ENCODE peak calls at places on chromosomes 4 and X, in ten cellular contexts. One of them, this sample, is unnamed.

GRCh38 chr4:185019451-185020292 is 1.4 kb downstream of the HELT start:
- DNase-seq in AG09309: no peak
- DNase-seq in GM12865: no peak
- DNase-seq in AG09319: no peak
- DNase-seq in GM13976: no peak
- DNase-seq in spleen: no peak
- DNase-seq in HL-60: no peak
- DNase-seq in A549: peak
- DNase-seq in HFF-Myc: no peak
- DNase-seq in epithelial cell of esophagus: no peak
- DNase-seq in this sample: no peak

GRCh38 chr4:119300388-119301131 is 21.4 kb downstream of the FABP2 start:
- DNase-seq in AG09309: peak
- DNase-seq in GM12865: peak
- DNase-seq in AG09319: peak
- DNase-seq in GM13976: peak
- DNase-seq in spleen: peak
- DNase-seq in HL-60: peak
- DNase-seq in A549: peak
- DNase-seq in HFF-Myc: peak
- DNase-seq in epithelial cell of esophagus: peak
- DNase-seq in this sample: peak

GRCh38 chrX:6021316-6022091 is 207.2 kb downstream of the NLGN4X start:
- DNase-seq in AG09309: no peak
- DNase-seq in GM12865: peak
- DNase-seq in AG09319: no peak
- DNase-seq in GM13976: peak
- DNase-seq in spleen: no peak
- DNase-seq in HL-60: peak
- DNase-seq in A549: peak
- DNase-seq in HFF-Myc: no peak
- DNase-seq in epithelial cell of esophagus: peak
- DNase-seq in this sample: no peak

GRCh38 chr4:153115322-153116100 is 88.7 kb upstream of the TRIM2 start:
- DNase-seq in AG09309: peak
- DNase-seq in GM12865: peak
- DNase-seq in AG09319: no peak
- DNase-seq in GM13976: no peak
- DNase-seq in spleen: no peak
- DNase-seq in HL-60: peak
- DNase-seq in A549: peak
- DNase-seq in HFF-Myc: peak
- DNase-seq in epithelial cell of esophagus: peak
- DNase-seq in this sample: no peak

GRCh38 chrX:119045884-119046283 is 26.9 kb upstream of the CT47C1 start:
- DNase-seq in AG09309: no peak
- DNase-seq in GM12865: no peak
- DNase-seq in AG09319: no peak
- DNase-seq in GM13976: no peak
- DNase-seq in spleen: no peak
- DNase-seq in HL-60: no peak
- DNase-seq in A549: no peak
- DNase-seq in HFF-Myc: no peak
- DNase-seq in epithelial cell of esophagus: peak
- DNase-seq in this sample: no peak

GRCh38 chrX:109902665-109903064 is 100.2 kb upstream of the TMEM164 start:
- DNase-seq in AG09309: peak
- DNase-seq in GM12865: no peak
- DNase-seq in AG09319: no peak
- DNase-seq in GM13976: no peak
- DNase-seq in spleen: no peak
- DNase-seq in HL-60: no peak
- DNase-seq in A549: peak
- DNase-seq in HFF-Myc: no peak
- DNase-seq in epithelial cell of esophagus: no peak
- DNase-seq in this sample: no peak

GRCh38 chr4:47784222-47784621 is 53.6 kb downstream of the CORIN start:
- DNase-seq in AG09309: no peak
- DNase-seq in GM12865: no peak
- DNase-seq in AG09319: no peak
- DNase-seq in GM13976: no peak
- DNase-seq in spleen: no peak
- DNase-seq in HL-60: no peak
- DNase-seq in A549: no peak
- DNase-seq in HFF-Myc: no peak
- DNase-seq in epithelial cell of esophagus: peak
- DNase-seq in this sample: no peak

GRCh38 chrX:84907324-84907946 is 96.2 kb upstream of the APOOL start:
- DNase-seq in AG09309: no peak
- DNase-seq in GM12865: no peak
- DNase-seq in AG09319: no peak
- DNase-seq in GM13976: no peak
- DNase-seq in spleen: no peak
- DNase-seq in HL-60: no peak
- DNase-seq in A549: peak
- DNase-seq in HFF-Myc: no peak
- DNase-seq in epithelial cell of esophagus: peak
- DNase-seq in this sample: no peak

DNA sequence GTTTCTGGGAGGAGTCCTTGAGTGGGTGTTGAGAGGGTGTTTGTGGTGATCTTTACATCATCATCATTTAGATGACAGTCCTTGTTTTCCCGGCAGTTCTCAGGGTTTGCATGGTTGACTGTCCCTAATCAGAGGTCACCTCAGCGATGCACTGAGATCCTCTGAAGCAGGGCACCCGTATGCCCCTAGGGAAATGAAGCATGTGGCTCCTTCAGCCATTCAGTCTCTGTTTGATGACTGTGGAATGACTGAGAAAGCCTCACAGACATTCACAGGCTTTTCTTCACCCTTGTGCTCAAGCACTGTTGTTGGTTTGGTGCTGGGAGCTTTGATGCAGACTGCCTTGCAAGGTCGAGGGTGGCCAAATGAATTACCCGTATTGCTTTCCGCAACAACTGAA is 474.8 kb downstream of the SPRY1 start:
- DNase-seq in AG09309: no peak
- DNase-seq in GM12865: no peak
- DNase-seq in AG09319: no peak
- DNase-seq in GM13976: no peak
- DNase-seq in spleen: no peak
- DNase-seq in HL-60: no peak
- DNase-seq in A549: no peak
- DNase-seq in HFF-Myc: no peak
- DNase-seq in epithelial cell of esophagus: no peak
- DNase-seq in this sample: no peak
- TF ChIP-seq CTCF in AG09309: no peak
- TF ChIP-seq CTCF in GM12865: no peak
- TF ChIP-seq CTCF in AG09319: no peak
- TF ChIP-seq CTCF in GM13976: no peak
- TF ChIP-seq CTCF in spleen: no peak
- TF ChIP-seq CTCF in HL-60: no peak
- TF ChIP-seq CTCF in A549: no peak
- TF ChIP-seq CTCF in HFF-Myc: no peak
- TF ChIP-seq CTCF in epithelial cell of esophagus: no peak
- TF ChIP-seq CTCF in this sample: no peak

GRCh38 chr4:2387205-2387604 is 31.2 kb downstream of the ZFYVE28 start:
- DNase-seq in AG09309: no peak
- DNase-seq in GM12865: no peak
- DNase-seq in AG09319: no peak
- DNase-seq in GM13976: no peak
- DNase-seq in spleen: no peak
- DNase-seq in HL-60: no peak
- DNase-seq in A549: no peak
- DNase-seq in HFF-Myc: no peak
- DNase-seq in epithelial cell of esophagus: no peak
- DNase-seq in this sample: no peak

GRCh38 chr4:2386717-2387116 is 31.7 kb downstream of the ZFYVE28 start:
- DNase-seq in AG09309: no peak
- DNase-seq in GM12865: no peak
- DNase-seq in AG09319: no peak
- DNase-seq in GM13976: no peak
- DNase-seq in spleen: no peak
- DNase-seq in HL-60: no peak
- DNase-seq in A549: no peak
- DNase-seq in HFF-Myc: no peak
- DNase-seq in epithelial cell of esophagus: no peak
- DNase-seq in this sample: no peak

GRCh38 chr4:2385450-2386020 is 32.9 kb downstream of the ZFYVE28 start:
- DNase-seq in AG09309: no peak
- DNase-seq in GM12865: no peak
- DNase-seq in AG09319: no peak
- DNase-seq in GM13976: no peak
- DNase-seq in spleen: no peak
- DNase-seq in HL-60: no peak
- DNase-seq in A549: no peak
- DNase-seq in HFF-Myc: no peak
- DNase-seq in epithelial cell of esophagus: no peak
- DNase-seq in this sample: no peak

GRCh38 chr4:2387829-2388228 is 30.6 kb downstream of the ZFYVE28 start:
- DNase-seq in AG09309: no peak
- DNase-seq in GM12865: no peak
- DNase-seq in AG09319: no peak
- DNase-seq in GM13976: no peak
- DNase-seq in spleen: no peak
- DNase-seq in HL-60: no peak
- DNase-seq in A549: no peak
- DNase-seq in HFF-Myc: no peak
- DNase-seq in epithelial cell of esophagus: no peak
- DNase-seq in this sample: no peak

GRCh38 chr4:2384245-2384644 is 34.2 kb downstream of the ZFYVE28 start:
- DNase-seq in AG09309: no peak
- DNase-seq in GM12865: no peak
- DNase-seq in AG09319: no peak
- DNase-seq in GM13976: no peak
- DNase-seq in spleen: no peak
- DNase-seq in HL-60: no peak
- DNase-seq in A549: no peak
- DNase-seq in HFF-Myc: no peak
- DNase-seq in epithelial cell of esophagus: no peak
- DNase-seq in this sample: no peak
- TF ChIP-seq CTCF in AG09309: no peak
- TF ChIP-seq CTCF in GM12865: no peak
- TF ChIP-seq CTCF in AG09319: no peak
- TF ChIP-seq CTCF in GM13976: no peak
- TF ChIP-seq CTCF in spleen: no peak
- TF ChIP-seq CTCF in HL-60: no peak
- TF ChIP-seq CTCF in A549: no peak
- TF ChIP-seq CTCF in HFF-Myc: no peak
- TF ChIP-seq CTCF in epithelial cell of esophagus: no peak
- TF ChIP-seq CTCF in this sample: no peak

DNA sequence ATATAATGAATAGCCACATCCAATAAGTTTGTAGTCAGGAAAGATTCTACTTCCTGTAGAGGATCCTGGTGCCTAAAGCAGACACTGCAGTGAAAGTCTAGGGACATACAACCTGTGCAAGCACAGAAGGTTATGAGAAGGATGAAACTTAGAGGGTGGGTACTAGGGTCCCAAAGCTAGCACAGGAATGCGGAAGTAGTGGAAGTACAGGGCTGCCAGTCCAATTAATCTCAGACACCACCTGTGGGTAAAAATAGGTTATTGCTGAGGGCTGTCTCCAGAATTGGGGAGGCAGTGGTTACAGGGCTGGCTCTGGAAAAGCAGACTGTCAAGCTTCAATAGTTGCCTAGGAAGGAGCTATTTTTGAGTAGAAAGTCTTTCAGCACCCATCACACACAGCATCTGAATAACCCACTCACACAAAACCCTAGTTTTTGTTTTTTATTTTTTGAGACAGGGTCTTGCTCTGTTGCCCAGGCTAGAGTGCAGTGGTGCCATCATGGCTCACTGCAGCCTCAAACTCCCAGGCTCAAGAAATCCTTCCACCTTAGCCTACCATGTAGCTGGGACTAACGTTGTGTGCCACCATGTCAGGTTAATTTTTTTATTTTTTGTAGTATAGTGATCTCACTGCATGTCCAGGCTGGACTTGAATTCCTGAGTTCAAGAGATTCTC is 50.8 kb upstream of the ELF2 start:
- DNase-seq in AG09309: no peak
- DNase-seq in GM12865: peak
- DNase-seq in AG09319: no peak
- DNase-seq in GM13976: no peak
- DNase-seq in spleen: no peak
- DNase-seq in HL-60: peak
- DNase-seq in A549: peak
- DNase-seq in HFF-Myc: no peak
- DNase-seq in epithelial cell of esophagus: peak
- DNase-seq in this sample: no peak
- TF ChIP-seq CTCF in AG09309: peak
- TF ChIP-seq CTCF in GM12865: peak
- TF ChIP-seq CTCF in AG09319: peak
- TF ChIP-seq CTCF in GM13976: peak
- TF ChIP-seq CTCF in spleen: peak
- TF ChIP-seq CTCF in HL-60: peak
- TF ChIP-seq CTCF in A549: no peak
- TF ChIP-seq CTCF in HFF-Myc: no peak
- TF ChIP-seq CTCF in epithelial cell of esophagus: peak
- TF ChIP-seq CTCF in this sample: peak

GRCh38 chrX:30212172-30212571 is 3.2 kb upstream of the MAGEB2 start:
- DNase-seq in AG09309: no peak
- DNase-seq in GM12865: no peak
- DNase-seq in AG09319: no peak
- DNase-seq in GM13976: no peak
- DNase-seq in spleen: no peak
- DNase-seq in HL-60: no peak
- DNase-seq in A549: no peak
- DNase-seq in HFF-Myc: no peak
- DNase-seq in epithelial cell of esophagus: no peak
- DNase-seq in this sample: no peak
- TF ChIP-seq CTCF in AG09309: no peak
- TF ChIP-seq CTCF in GM12865: no peak
- TF ChIP-seq CTCF in AG09319: no peak
- TF ChIP-seq CTCF in GM13976: no peak
- TF ChIP-seq CTCF in spleen: no peak
- TF ChIP-seq CTCF in HL-60: no peak
- TF ChIP-seq CTCF in A549: no peak
- TF ChIP-seq CTCF in HFF-Myc: no peak
- TF ChIP-seq CTCF in epithelial cell of esophagus: no peak
- TF ChIP-seq CTCF in this sample: no peak

This sample was measured in kidney.